ENCODE peak calls at places on chromosome 20, in four cellular contexts. F, Z, K and N are unnamed samples.
A peak's percentile ranks its signal among the peaks of the same experiment; 100 is the strongest.

GRCh38 chr20:54980321-54980960 is 505.0 kb downstream of the DOK5 start:
- DNase-seq in F (no peak), Z (no peak), K (no peak), N (no peak)

GRCh38 chr20:11389188-11389587 is 528.5 kb upstream of the BTBD3 start:
- DNase-seq in F (no peak), Z (no peak), K (no peak), N (no peak)

GRCh38 chr20:17137692-17138091 is 89.1 kb upstream of the PCSK2 start:
- DNase-seq in F (no peak), Z (no peak), K (no peak), N (no peak)

GRCh38 chr20:48153105-48153504 is 367.8 kb upstream of the SULF2 start:
- DNase-seq in F (no peak), Z (no peak), K (no peak), N (no peak)

GRCh38 chr20:53865905-53866786 is 204.2 kb downstream of the BCAS1 start:
- DNase-seq in F (peak; percentile 32), Z (no peak), K (no peak), N (peak; percentile 59)

GRCh38 chr20:235891-236290 is 8.8 kb downstream of the DEFB129 start:
- DNase-seq in F (no peak), Z (no peak), K (no peak), N (no peak)

GRCh38 chr20:49790077-49790798 is 22.4 kb upstream of the SLC9A8 start:
- DNase-seq in F (no peak), Z (no peak), K (peak; percentile 89), N (peak; percentile 49)

GRCh38 chr20:38430679-38431325 is 4.3 kb downstream of the SNHG17 start:
- DNase-seq in F (no peak), Z (no peak), K (no peak), N (no peak)

GRCh38 chr20:37994512-37994911 is 38.7 kb downstream of the TTI1 start:
- DNase-seq in F (peak; percentile 49), Z (no peak), K (no peak), N (peak; percentile 43)

GRCh38 chr20:8756410-8756809 is 312.5 kb upstream of the PLCB4 start:
- DNase-seq in F (peak; percentile 93), Z (no peak), K (no peak), N (peak; percentile 60)

GRCh38 chr20:50850721-50851286 is 55.9 kb downstream of the BCAS4 start:
- DNase-seq in F (no peak), Z (no peak), K (no peak), N (no peak)

GRCh38 chr20:20312562-20312961 is 55.3 kb upstream of the INSM1 start:
- DNase-seq in F (no peak), Z (no peak), K (no peak), N (no peak)

GRCh38 chr20:50019466-50020256 is 36.9 kb downstream of the SNAI1 start:
- DNase-seq in F (no peak), Z (no peak), K (no peak), N (no peak)

GRCh38 chr20:8073024-8073832 is 53.7 kb upstream of the TMX4 start:
- DNase-seq in F (no peak), Z (no peak), K (no peak), N (peak; percentile 29)

GRCh38 chr20:61611401-61611800 is 359.3 kb downstream of the CDH4 start:
- DNase-seq in F (no peak), Z (no peak), K (no peak), N (no peak)

GRCh38 chr20:17024513-17025105 is 202.2 kb upstream of the PCSK2 start:
- DNase-seq in F (peak; percentile 15), Z (no peak), K (no peak), N (peak; percentile 84)

GRCh38 chr20:49937023-49937929 is 1.1 kb downstream of the RNF114 start:
- DNase-seq in F (no peak), Z (no peak), K (no peak), N (no peak)

GRCh38 chr20:24950836-24951525 is 1.9 kb downstream of the CST7 start:
- DNase-seq in F (no peak), Z (no peak), K (no peak), N (no peak)

GRCh38 chr20:23493172-23493772 is 2.4 kb downstream of the CST8 start:
- DNase-seq in F (no peak), Z (no peak), K (no peak), N (no peak)

GRCh38 chr20:14622796-14623195 is 285.4 kb upstream of the FLRT3 start:
- DNase-seq in F (peak; percentile 34), Z (no peak), K (no peak), N (peak; percentile 27)

GRCh38 chr20:14612389-14612788 is 275.0 kb upstream of the FLRT3 start:
- DNase-seq in F (no peak), Z (no peak), K (no peak), N (no peak)

GRCh38 chr20:14619411-14619810 is 282.0 kb upstream of the FLRT3 start:
- DNase-seq in F (no peak), Z (no peak), K (no peak), N (no peak)

GRCh38 chr20:14616003-14616402 is 278.6 kb upstream of the FLRT3 start:
- DNase-seq in F (no peak), Z (no peak), K (no peak), N (no peak)

DNA sequence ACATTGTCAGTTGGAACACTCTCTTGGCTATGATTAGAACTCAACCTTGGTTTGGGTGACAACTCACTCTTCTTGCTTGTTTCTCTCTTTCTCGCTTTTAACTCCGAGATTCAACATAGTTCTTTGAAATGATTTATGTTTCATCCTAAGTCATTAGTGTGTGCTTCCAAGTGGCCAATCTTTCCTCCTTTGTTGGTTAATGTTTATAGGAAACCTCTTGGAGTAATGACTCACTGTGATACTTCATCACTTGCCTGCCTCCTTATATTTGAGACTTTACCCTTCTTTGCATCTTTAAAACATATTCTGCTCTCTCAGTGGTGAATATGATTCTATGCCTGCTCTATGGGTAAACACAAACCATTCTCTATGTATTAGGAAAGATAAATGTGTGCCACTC is 279.7 kb upstream of the FLRT3 start:
- DNase-seq in F (peak; percentile 21), Z (no peak), K (no peak), N (no peak)
- TF ChIP-seq HDAC2 in F (no peak), Z (no peak), K (no peak), N (no peak)

GRCh38 chr20:62944184-62944583 is 6.2 kb downstream of the GID8 start:
- DNase-seq in F (no peak), Z (no peak), K (no peak), N (no peak)

GRCh38 chr20:62941792-62942191 is 3.8 kb downstream of the GID8 start:
- DNase-seq in F (no peak), Z (no peak), K (no peak), N (no peak)

GRCh38 chr20:62944746-62945145 is 6.8 kb downstream of the GID8 start:
- DNase-seq in F (no peak), Z (no peak), K (no peak), N (no peak)

GRCh38 chr20:62942456-62942855 is 4.5 kb downstream of the GID8 start:
- DNase-seq in F (no peak), Z (no peak), K (no peak), N (no peak)

DNA sequence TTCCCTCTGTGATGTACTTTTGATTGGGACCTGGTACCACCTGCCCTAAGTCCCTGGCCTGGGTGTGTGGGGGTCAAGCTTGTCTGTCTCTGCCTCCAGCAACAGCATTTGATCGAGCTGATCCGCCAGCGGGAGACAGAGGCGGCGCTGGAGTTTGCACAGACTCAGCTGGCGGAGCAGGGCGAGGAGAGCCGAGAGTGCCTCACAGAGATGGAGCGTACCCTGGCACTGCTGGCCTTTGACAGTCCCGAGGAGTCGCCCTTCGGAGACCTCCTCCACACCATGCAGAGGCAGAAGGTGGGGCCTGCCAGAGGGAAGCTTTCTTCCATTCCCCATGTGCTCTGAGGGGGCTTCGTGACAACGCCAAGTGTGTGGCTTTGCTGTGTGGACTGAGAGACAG is 5.4 kb downstream of the GID8 start:
- DNase-seq in F (no peak), Z (no peak), K (no peak), N (no peak)
- TF ChIP-seq HDAC2 in F (no peak), Z (no peak), K (no peak), N (no peak)

GRCh38 chr20:18588554-18589043 is 745 bp downstream of the DTD1 start:
- DNase-seq in F (no peak), Z (no peak), K (peak; percentile 13), N (no peak)
- TF ChIP-seq HDAC2 in F (no peak), Z (no peak), K (no peak), N (peak; percentile 19)

DNA sequence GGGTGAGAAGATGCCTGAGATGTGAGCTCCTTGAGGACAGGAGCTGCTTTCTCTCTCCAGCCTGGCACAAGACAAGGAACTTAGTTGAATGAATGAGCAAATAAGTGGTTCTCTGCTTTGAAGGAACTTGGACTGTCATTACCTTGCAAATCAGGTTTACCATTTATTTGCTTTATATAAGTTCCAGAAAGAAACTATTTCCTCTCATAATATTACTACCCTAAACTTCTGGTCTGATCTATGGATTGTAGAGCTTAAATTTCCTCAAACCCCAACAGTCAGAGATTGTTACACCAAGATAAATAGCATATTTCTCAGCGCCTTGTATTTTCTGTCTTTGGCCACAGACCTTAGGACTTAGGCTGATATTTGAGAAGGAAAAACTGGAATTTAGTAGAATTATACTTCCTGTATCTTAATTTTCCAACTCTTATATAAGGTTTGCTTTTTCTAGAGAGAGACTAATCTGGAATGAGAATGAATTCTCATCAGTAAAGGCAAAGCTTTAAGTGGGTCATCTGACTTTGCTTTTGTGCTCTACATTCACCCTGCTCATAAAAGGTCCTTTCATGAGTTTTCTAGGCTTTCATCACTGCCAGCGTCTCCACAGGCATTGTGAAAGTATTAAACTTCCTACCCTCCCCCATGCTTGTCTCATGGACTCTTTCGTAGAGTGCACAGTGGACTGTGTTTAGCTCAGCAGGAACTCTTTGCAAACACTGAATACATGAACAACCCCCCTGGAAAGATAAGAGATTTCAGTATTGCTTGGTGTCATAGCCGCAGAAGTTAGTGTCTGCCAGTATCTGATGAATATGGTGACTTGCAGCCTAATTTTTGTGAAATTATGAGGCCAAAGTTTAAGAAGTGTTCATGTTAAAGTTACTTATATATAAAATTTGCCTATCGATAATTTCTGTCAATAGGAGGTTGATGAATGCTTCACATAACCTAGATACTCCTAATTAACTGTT is 74.0 kb downstream of the PTPRA start:
- DNase-seq in F (no peak), Z (no peak), K (peak; percentile 36), N (peak; percentile 100)
- TF ChIP-seq HDAC2 in F (no peak), Z (no peak), K (peak; percentile 24), N (peak; percentile 92)